ENCODE peak calls at places on chromosome 3, in four cellular contexts. M, E, A and J are unnamed samples.
A peak's percentile ranks its signal among the peaks of the same experiment; 100 is the strongest.

GRCh38 chr3:49098910-49099630 is 5.2 kb upstream of the QRICH1 start:
- DNase-seq in M (no peak), E (no peak), A (no peak), J (no peak)

GRCh38 chr3:32817561-32818430 is at the start of gene TRIM71:
- DNase-seq in M (no peak), E (no peak), A (no peak), J (peak; percentile 67)

GRCh38 chr3:39150803-39151631 is 2.4 kb downstream of the CSRNP1 start:
- DNase-seq in M (peak; percentile 97), E (no peak), A (peak; percentile 72), J (peak; percentile 99)

GRCh38 chr3:151217208-151217607 is 14.2 kb upstream of the GPR171 start:
- DNase-seq in M (no peak), E (no peak), A (no peak), J (no peak)

GRCh38 chr3:15979490-15979889 is 181.7 kb upstream of the ANKRD28 start:
- DNase-seq in M (no peak), E (no peak), A (no peak), J (no peak)

GRCh38 chr3:190281308-190282051 is 40.8 kb downstream of the CLDN1 start:
- DNase-seq in M (peak; percentile 28), E (no peak), A (no peak), J (no peak)

GRCh38 chr3:10189557-10190374 is 25.0 kb downstream of the IRAK2 start:
- DNase-seq in M (peak; percentile 28), E (no peak), A (no peak), J (no peak)

GRCh38 chr3:71543371-71544016 is 40.0 kb downstream of the FOXP1 start:
- DNase-seq in M (no peak), E (no peak), A (no peak), J (no peak)

GRCh38 chr3:23629181-23629893 is 176.4 kb upstream of the UBE2E1 start:
- DNase-seq in M (peak; percentile 71), E (no peak), A (no peak), J (peak; percentile 70)

DNA sequence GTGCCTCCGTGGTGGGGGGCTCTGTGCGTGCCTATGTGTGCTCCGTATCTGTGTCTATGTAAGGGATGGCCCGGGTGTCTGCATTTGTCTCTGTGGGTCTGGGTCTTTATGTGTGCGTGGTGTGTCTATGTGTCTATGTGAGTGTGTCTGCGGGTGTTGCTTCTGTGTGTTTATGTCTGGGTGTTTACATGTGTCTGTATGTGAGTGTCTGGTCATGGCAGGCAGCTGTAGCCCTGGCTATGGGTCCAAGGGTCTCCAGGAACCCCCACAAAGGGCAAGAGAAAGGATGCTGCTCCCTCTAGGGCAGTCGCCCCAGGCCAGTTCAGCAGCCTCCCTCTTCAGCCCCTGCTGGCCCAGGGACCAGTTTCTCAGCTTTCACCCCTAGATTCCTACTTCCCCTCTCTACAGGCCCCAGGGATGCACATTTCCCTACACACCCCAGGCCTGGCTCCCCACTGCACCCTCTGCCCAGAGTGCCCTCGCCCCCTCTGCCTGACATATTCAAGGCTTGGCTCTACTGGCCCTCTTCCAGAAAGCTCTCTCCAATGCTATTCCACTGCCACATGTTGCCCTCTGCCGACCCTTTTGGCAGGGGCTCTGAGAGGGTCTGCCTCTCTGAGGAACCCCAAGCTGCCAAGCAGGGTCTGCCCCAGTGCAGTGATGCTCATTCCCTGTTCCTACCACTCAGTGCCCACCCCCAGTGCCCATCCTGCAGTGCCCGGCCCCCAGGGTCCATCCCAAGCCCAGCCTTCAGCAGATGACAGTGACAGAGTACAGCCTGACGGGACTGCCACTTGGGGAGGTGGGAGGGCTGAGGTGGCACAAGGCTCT is 1.0 kb upstream of the MYL3 start:
- DNase-seq in M (no peak), E (no peak), A (no peak), J (no peak)
- H3K18ac ChIP-seq in M (no peak overlapping the region), E (no peak overlapping the region), A (no peak overlapping the region), J (no peak overlapping the region)

DNA sequence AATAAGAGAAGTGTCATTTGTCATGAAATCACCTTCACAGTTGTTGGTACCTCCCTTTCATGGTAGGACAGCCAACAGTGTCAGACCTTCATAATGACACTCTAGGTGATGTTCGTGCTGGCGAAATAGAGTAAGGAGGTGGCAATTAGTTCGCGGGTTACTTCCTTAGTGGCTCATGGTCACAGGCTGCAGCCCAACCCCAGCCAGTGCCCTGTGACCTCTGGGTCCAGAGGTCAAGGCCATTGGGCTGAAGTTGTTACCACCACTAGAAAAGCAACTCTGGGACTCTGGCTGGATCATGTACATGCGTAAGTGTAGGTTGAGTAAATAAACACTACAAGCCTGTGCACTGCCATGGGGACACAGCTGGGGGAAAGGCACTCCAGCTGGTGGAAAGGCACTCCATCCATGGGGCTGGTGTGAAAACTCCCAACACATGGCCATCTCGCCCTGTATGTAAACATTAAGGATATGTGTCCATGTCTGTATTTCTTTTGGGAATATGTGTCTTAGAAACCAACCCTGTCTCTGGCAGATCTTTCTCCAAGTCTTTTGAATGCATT is 106.8 kb downstream of the RYK start:
- DNase-seq in M (no peak), E (no peak), A (no peak), J (no peak)
- H3K56ac ChIP-seq in M (no peak overlapping the region), E (no peak overlapping the region), A (no peak overlapping the region), J (no peak overlapping the region)

GRCh38 chr3:104745313-104745712 is 621.4 kb upstream of the ALCAM start:
- DNase-seq in M (no peak), E (no peak), A (no peak), J (peak; percentile 71)

GRCh38 chr3:104742044-104742443 is 624.7 kb upstream of the ALCAM start:
- DNase-seq in M (no peak), E (no peak), A (no peak), J (no peak)

DNA sequence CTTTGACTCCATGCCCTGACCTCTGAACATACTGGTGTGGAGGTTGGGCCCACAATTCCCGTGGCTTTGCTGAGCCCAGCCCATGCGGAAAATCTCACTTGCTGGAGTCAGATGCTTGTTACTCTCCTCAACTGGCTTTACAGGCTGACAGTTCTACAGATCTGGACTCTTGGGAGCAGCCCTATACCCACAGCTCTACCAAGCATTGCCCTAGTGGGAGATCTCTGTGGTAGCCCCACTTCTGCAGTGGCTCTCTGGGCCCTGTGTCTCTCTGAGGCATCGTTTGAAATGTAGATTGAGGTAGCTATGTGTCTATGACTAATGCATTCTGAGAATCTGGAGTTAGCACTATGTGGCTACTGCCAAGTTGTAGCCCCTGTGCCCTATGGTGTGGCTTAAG is 625.8 kb upstream of the ALCAM start:
- DNase-seq in M (no peak), E (no peak), A (no peak), J (no peak)
- H3K18ac ChIP-seq in M (no peak overlapping the region), E (no peak overlapping the region), A (no peak overlapping the region), J (no peak overlapping the region)

DNA sequence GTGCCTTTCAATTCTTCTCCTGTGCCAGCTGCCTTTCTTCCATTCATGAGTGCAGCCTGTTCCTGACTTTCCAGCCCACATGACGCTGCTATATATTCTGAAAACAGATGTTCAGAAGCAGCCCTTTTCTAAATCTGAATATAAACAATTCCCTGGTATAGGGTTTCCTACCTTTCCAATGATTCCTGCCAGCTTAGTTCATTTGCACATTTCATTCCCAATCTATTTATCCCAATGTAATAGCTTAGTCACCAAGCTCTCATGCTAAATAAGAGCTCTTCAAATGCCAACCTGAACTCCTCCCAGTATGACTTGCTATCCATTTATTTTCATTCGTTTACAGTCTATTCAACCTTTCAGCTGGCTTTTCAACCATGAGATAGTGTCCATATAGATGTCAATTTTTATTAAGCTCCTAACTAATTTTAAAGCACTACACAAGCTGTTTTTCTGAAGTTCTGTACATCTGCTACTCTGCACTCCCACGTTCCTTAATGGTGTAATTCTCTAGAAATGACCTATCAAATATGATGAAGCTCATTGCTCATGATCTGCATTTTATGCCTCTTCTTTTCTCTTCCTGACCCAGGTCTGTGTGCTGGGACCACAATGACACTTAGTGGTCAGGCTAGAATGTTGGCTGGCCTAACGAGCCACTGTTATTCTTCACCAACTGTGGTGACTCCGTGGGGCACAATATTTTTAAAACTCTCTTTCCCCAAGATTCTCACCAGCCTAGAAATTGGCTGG is 605.0 kb upstream of the TBL1XR1 start:
- DNase-seq in M (peak; percentile 61), E (no peak), A (no peak), J (no peak)
- H3K56ac ChIP-seq in M (no peak overlapping the region), E (no peak overlapping the region), A (no peak overlapping the region), J (no peak overlapping the region)